ENCODE peak calls at places on chromosome 16, in eight cellular contexts. One of them, this sample, is unnamed.
A peak's percentile ranks its signal among the peaks of the same experiment; 100 is the strongest.

GRCh38 chr16:50428116-50428515 is 59.3 kb upstream of the BRD7 start:
- DNase-seq in Calu3: no peak
- DNase-seq in mucosa of gallbladder: no peak
- DNase-seq in Kasumi-1: no peak
- DNase-seq in A172: peak; percentile 36
- DNase-seq in activated T-cell treated with anti-CD3 and anti-CD28 coated beads, Interleukin-2, amount 50 U/mL, for 72 hours: no peak
- DNase-seq in GM10248: no peak
- DNase-seq in kidney epithelial cell: no peak
- DNase-seq in this sample: no peak

GRCh38 chr16:69240336-69240735 is 53.4 kb downstream of the SNTB2 start:
- DNase-seq in Kasumi-1: no peak
- DNase-seq in activated T-cell treated with anti-CD3 and anti-CD28 coated beads, Interleukin-2, amount 50 U/mL, for 72 hours: no peak
- DNase-seq in GM10248: no peak
- DNase-seq in Calu3: no peak
- DNase-seq in mucosa of gallbladder: no peak
- DNase-seq in A172: no peak
- DNase-seq in kidney epithelial cell: no peak
- DNase-seq in this sample: no peak

GRCh38 chr16:56475226-56475625 is 23.9 kb downstream of the OGFOD1 start:
- DNase-seq in kidney epithelial cell: no peak
- DNase-seq in A172: no peak
- DNase-seq in GM10248: no peak
- DNase-seq in mucosa of gallbladder: no peak
- DNase-seq in Calu3: no peak
- DNase-seq in activated T-cell treated with anti-CD3 and anti-CD28 coated beads, Interleukin-2, amount 50 U/mL, for 72 hours: no peak
- DNase-seq in Kasumi-1: no peak
- DNase-seq in this sample: no peak

GRCh38 chr16:3283525-3284447 is 495 bp downstream of the ZNF263 start:
- DNase-seq in GM10248: no peak
- DNase-seq in Kasumi-1: no peak
- DNase-seq in Calu3: no peak
- DNase-seq in activated T-cell treated with anti-CD3 and anti-CD28 coated beads, Interleukin-2, amount 50 U/mL, for 72 hours: no peak
- DNase-seq in kidney epithelial cell: no peak
- DNase-seq in mucosa of gallbladder: no peak
- DNase-seq in A172: no peak
- DNase-seq in this sample: no peak

GRCh38 chr16:74053310-74053709 is 243.3 kb upstream of the PSMD7 start:
- DNase-seq in A172: no peak
- DNase-seq in Kasumi-1: peak; percentile 57
- DNase-seq in Calu3: no peak
- DNase-seq in mucosa of gallbladder: no peak
- DNase-seq in activated T-cell treated with anti-CD3 and anti-CD28 coated beads, Interleukin-2, amount 50 U/mL, for 72 hours: no peak
- DNase-seq in kidney epithelial cell: no peak
- DNase-seq in GM10248: no peak
- DNase-seq in this sample: no peak

GRCh38 chr16:5228369-5228768 is 130.8 kb upstream of the EEF2KMT start:
- DNase-seq in Calu3: no peak
- DNase-seq in kidney epithelial cell: no peak
- DNase-seq in Kasumi-1: no peak
- DNase-seq in GM10248: no peak
- DNase-seq in mucosa of gallbladder: no peak
- DNase-seq in activated T-cell treated with anti-CD3 and anti-CD28 coated beads, Interleukin-2, amount 50 U/mL, for 72 hours: no peak
- DNase-seq in A172: no peak
- DNase-seq in this sample: no peak

GRCh38 chr16:48438414-48438813 is 53.2 kb upstream of the SIAH1 start:
- DNase-seq in mucosa of gallbladder: no peak
- DNase-seq in activated T-cell treated with anti-CD3 and anti-CD28 coated beads, Interleukin-2, amount 50 U/mL, for 72 hours: no peak
- DNase-seq in Calu3: no peak
- DNase-seq in GM10248: no peak
- DNase-seq in Kasumi-1: no peak
- DNase-seq in kidney epithelial cell: no peak
- DNase-seq in A172: no peak
- DNase-seq in this sample: no peak

GRCh38 chr16:27951752-27952151 is 111.8 kb downstream of the GSG1L start:
- DNase-seq in A172: peak; percentile 26
- DNase-seq in kidney epithelial cell: no peak
- DNase-seq in mucosa of gallbladder: no peak
- DNase-seq in GM10248: no peak
- DNase-seq in Kasumi-1: no peak
- DNase-seq in Calu3: no peak
- DNase-seq in activated T-cell treated with anti-CD3 and anti-CD28 coated beads, Interleukin-2, amount 50 U/mL, for 72 hours: no peak
- DNase-seq in this sample: no peak

GRCh38 chr16:49592507-49593422 is 219.2 kb downstream of the C16orf78 start:
- DNase-seq in mucosa of gallbladder: no peak
- DNase-seq in Calu3: peak; percentile 43
- DNase-seq in A172: peak; percentile 42
- DNase-seq in kidney epithelial cell: no peak
- DNase-seq in GM10248: peak; percentile 72
- DNase-seq in activated T-cell treated with anti-CD3 and anti-CD28 coated beads, Interleukin-2, amount 50 U/mL, for 72 hours: peak; percentile 44
- DNase-seq in Kasumi-1: peak; percentile 27
- DNase-seq in this sample: peak; percentile 10

GRCh38 chr16:15770107-15770506 is 86.7 kb downstream of the MYH11 start:
- DNase-seq in Calu3: no peak
- DNase-seq in GM10248: no peak
- DNase-seq in mucosa of gallbladder: no peak
- DNase-seq in kidney epithelial cell: no peak
- DNase-seq in Kasumi-1: no peak
- DNase-seq in activated T-cell treated with anti-CD3 and anti-CD28 coated beads, Interleukin-2, amount 50 U/mL, for 72 hours: no peak
- DNase-seq in A172: no peak
- DNase-seq in this sample: no peak

GRCh38 chr16:2854700-2855309 is 3.2 kb downstream of the PRSS22 start:
- DNase-seq in Calu3: no peak
- DNase-seq in A172: no peak
- DNase-seq in kidney epithelial cell: no peak
- DNase-seq in GM10248: peak; percentile 19
- DNase-seq in mucosa of gallbladder: no peak
- DNase-seq in Kasumi-1: no peak
- DNase-seq in activated T-cell treated with anti-CD3 and anti-CD28 coated beads, Interleukin-2, amount 50 U/mL, for 72 hours: no peak
- DNase-seq in this sample: no peak

GRCh38 chr16:79083879-79084278 is 516.7 kb downstream of the MAF start:
- DNase-seq in A172: no peak
- DNase-seq in activated T-cell treated with anti-CD3 and anti-CD28 coated beads, Interleukin-2, amount 50 U/mL, for 72 hours: no peak
- DNase-seq in Kasumi-1: peak; percentile 5
- DNase-seq in mucosa of gallbladder: no peak
- DNase-seq in GM10248: no peak
- DNase-seq in Calu3: no peak
- DNase-seq in kidney epithelial cell: no peak
- DNase-seq in this sample: no peak

GRCh38 chr16:47029724-47030123 is 56.2 kb upstream of the DNAJA2 start:
- DNase-seq in Calu3: no peak
- DNase-seq in GM10248: no peak
- DNase-seq in A172: no peak
- DNase-seq in Kasumi-1: no peak
- DNase-seq in kidney epithelial cell: no peak
- DNase-seq in mucosa of gallbladder: no peak
- DNase-seq in activated T-cell treated with anti-CD3 and anti-CD28 coated beads, Interleukin-2, amount 50 U/mL, for 72 hours: no peak
- DNase-seq in this sample: no peak

GRCh38 chr16:23031508-23032098 is 117.6 kb downstream of the USP31 start:
- DNase-seq in mucosa of gallbladder: no peak
- DNase-seq in A172: no peak
- DNase-seq in activated T-cell treated with anti-CD3 and anti-CD28 coated beads, Interleukin-2, amount 50 U/mL, for 72 hours: no peak
- DNase-seq in kidney epithelial cell: no peak
- DNase-seq in GM10248: no peak
- DNase-seq in Calu3: no peak
- DNase-seq in Kasumi-1: no peak
- DNase-seq in this sample: no peak

GRCh38 chr16:56301391-56301850 is 110.1 kb downstream of the GNAO1 start:
- DNase-seq in Calu3: no peak
- DNase-seq in A172: no peak
- DNase-seq in activated T-cell treated with anti-CD3 and anti-CD28 coated beads, Interleukin-2, amount 50 U/mL, for 72 hours: no peak
- DNase-seq in mucosa of gallbladder: no peak
- DNase-seq in Kasumi-1: no peak
- DNase-seq in kidney epithelial cell: no peak
- DNase-seq in GM10248: no peak
- DNase-seq in this sample: no peak

GRCh38 chr16:47970291-47970931 is 185.4 kb downstream of the ABCC12 start:
- DNase-seq in Kasumi-1: peak; percentile 40
- DNase-seq in kidney epithelial cell: peak; percentile 18
- DNase-seq in A172: peak; percentile 56
- DNase-seq in GM10248: no peak
- DNase-seq in Calu3: peak; percentile 6
- DNase-seq in activated T-cell treated with anti-CD3 and anti-CD28 coated beads, Interleukin-2, amount 50 U/mL, for 72 hours: no peak
- DNase-seq in mucosa of gallbladder: no peak
- DNase-seq in this sample: no peak

GRCh38 chr16:84929421-84930297 is 81.7 kb downstream of the ZDHHC7 start:
- DNase-seq in Calu3: no peak
- DNase-seq in activated T-cell treated with anti-CD3 and anti-CD28 coated beads, Interleukin-2, amount 50 U/mL, for 72 hours: no peak
- DNase-seq in mucosa of gallbladder: no peak
- DNase-seq in Kasumi-1: no peak
- DNase-seq in GM10248: no peak
- DNase-seq in A172: no peak
- DNase-seq in kidney epithelial cell: no peak
- DNase-seq in this sample: no peak

GRCh38 chr16:51327001-51327400 is 175.9 kb upstream of the SALL1 start:
- DNase-seq in kidney epithelial cell: no peak
- DNase-seq in activated T-cell treated with anti-CD3 and anti-CD28 coated beads, Interleukin-2, amount 50 U/mL, for 72 hours: no peak
- DNase-seq in A172: peak; percentile 57
- DNase-seq in GM10248: no peak
- DNase-seq in Calu3: no peak
- DNase-seq in Kasumi-1: no peak
- DNase-seq in mucosa of gallbladder: no peak
- DNase-seq in this sample: no peak

GRCh38 chr16:57380671-57381462 is 8.6 kb downstream of the CX3CL1 start:
- DNase-seq in kidney epithelial cell: no peak
- DNase-seq in activated T-cell treated with anti-CD3 and anti-CD28 coated beads, Interleukin-2, amount 50 U/mL, for 72 hours: no peak
- DNase-seq in GM10248: no peak
- DNase-seq in A172: peak; percentile 26
- DNase-seq in Calu3: peak; percentile 69
- DNase-seq in Kasumi-1: no peak
- DNase-seq in mucosa of gallbladder: peak; percentile 22
- DNase-seq in this sample: no peak

GRCh38 chr16:88448461-88449266 is 4.4 kb upstream of the ZFPM1 start:
- DNase-seq in mucosa of gallbladder: no peak
- DNase-seq in kidney epithelial cell: no peak
- DNase-seq in A172: no peak
- DNase-seq in Kasumi-1: peak; percentile 14
- DNase-seq in GM10248: no peak
- DNase-seq in activated T-cell treated with anti-CD3 and anti-CD28 coated beads, Interleukin-2, amount 50 U/mL, for 72 hours: no peak
- DNase-seq in Calu3: no peak
- DNase-seq in this sample: no peak

GRCh38 chr16:19136549-19137196 is 22.9 kb downstream of the ITPRIPL2 start:
- DNase-seq in Calu3: no peak
- DNase-seq in kidney epithelial cell: no peak
- DNase-seq in A172: no peak
- DNase-seq in GM10248: no peak
- DNase-seq in Kasumi-1: no peak
- DNase-seq in activated T-cell treated with anti-CD3 and anti-CD28 coated beads, Interleukin-2, amount 50 U/mL, for 72 hours: no peak
- DNase-seq in mucosa of gallbladder: no peak
- DNase-seq in this sample: no peak

GRCh38 chr16:46857261-46857962 is 26.4 kb upstream of the C16orf87 start:
- DNase-seq in GM10248: no peak
- DNase-seq in mucosa of gallbladder: no peak
- DNase-seq in activated T-cell treated with anti-CD3 and anti-CD28 coated beads, Interleukin-2, amount 50 U/mL, for 72 hours: no peak
- DNase-seq in A172: peak; percentile 74
- DNase-seq in Kasumi-1: peak; percentile 25
- DNase-seq in Calu3: peak; percentile 30
- DNase-seq in kidney epithelial cell: peak; percentile 25
- DNase-seq in this sample: peak; percentile 22

This sample was measured in NCI-H446.